ENCODE peak calls at places on chromosome 1, in seven cellular contexts. L is A549, I is K562, E is upper lobe of left lung, K is right lobe of liver, R is HepG2, O is heart left ventricle. F is an unnamed sample.

GRCh38 chr1:32247983-32248889 is 1.2 kb downstream of the FAM167B start:
- ATAC-seq in L (peak; percentile 90), R (peak; percentile 71), I (peak; percentile 93), E (peak; percentile 86), K (peak; percentile 55), O (peak; percentile 56), F (peak; percentile 66)

GRCh38 chr1:118618618-118619340 is 369.4 kb downstream of the TBX15 start:
- ATAC-seq in L (no peak), O (no peak), I (no peak), R (no peak), E (no peak), K (no peak), F (no peak)

GRCh38 chr1:26099780-26100179 is 11.8 kb upstream of the PDIK1L start:
- ATAC-seq in R (no peak), L (no peak), I (no peak), O (no peak), K (no peak), E (no peak), F (no peak)

GRCh38 chr1:31444725-31445448 is 31.9 kb downstream of the SERINC2 start:
- ATAC-seq in R (peak; percentile 68), O (no peak), I (no peak), E (no peak), K (peak; percentile 69), L (peak; percentile 83), F (no peak)

GRCh38 chr1:100942304-100943046 is 46.6 kb downstream of the SLC30A7 start:
- ATAC-seq in L (no peak), E (no peak), K (no peak), I (no peak), R (no peak), O (no peak), F (no peak)

GRCh38 chr1:11524465-11525150 is 45.7 kb downstream of the DISP3 start:
- ATAC-seq in R (no peak), O (no peak), I (no peak), L (no peak), K (no peak), E (no peak), F (no peak)

GRCh38 chr1:183368213-183369108 is 49.7 kb downstream of the NMNAT2 start:
- ATAC-seq in L (no peak), E (no peak), K (no peak), R (peak; percentile 58), I (peak; percentile 71), O (no peak), F (no peak)

GRCh38 chr1:8456991-8457390 is 139.1 kb downstream of the SLC45A1 start:
- ATAC-seq in R (no peak), L (no peak), I (no peak), K (no peak), O (no peak), E (no peak), F (no peak)

GRCh38 chr1:151418048-151418447 is 18.7 kb downstream of the PSMB4 start:
- ATAC-seq in K (no peak), I (no peak), R (no peak), E (no peak), O (no peak), L (no peak), F (no peak)

GRCh38 chr1:119882172-119883029 is 13.9 kb downstream of the ADAM30 start:
- ATAC-seq in E (peak; percentile 44), L (no peak), O (no peak), K (no peak), I (no peak), R (no peak), F (no peak)

GRCh38 chr1:208808301-208808700 is 564.1 kb upstream of the PLXNA2 start:
- ATAC-seq in R (no peak), I (no peak), K (no peak), E (no peak), O (no peak), L (no peak), F (no peak)

GRCh38 chr1:107110346-107110745 is 30.5 kb upstream of the NTNG1 start:
- ATAC-seq in E (no peak), R (no peak), O (no peak), K (no peak), L (no peak), I (no peak), F (no peak)

GRCh38 chr1:228374711-228375577 is 31.7 kb downstream of the TRIM11 start:
- ATAC-seq in K (peak; percentile 32), L (no peak), I (no peak), O (peak; percentile 72), E (peak; percentile 57), R (no peak), F (peak; percentile 85)

GRCh38 chr1:72009756-72010441 is 272.4 kb downstream of the NEGR1 start:
- ATAC-seq in O (no peak), I (no peak), L (no peak), K (no peak), R (no peak), E (no peak), F (no peak)

GRCh38 chr1:22104865-22105437 is 37.9 kb downstream of the WNT4 start:
- ATAC-seq in O (no peak), K (no peak), E (no peak), L (no peak), R (no peak), I (no peak), F (no peak)

GRCh38 chr1:56816264-56816663 is 2.9 kb downstream of the FYB2 start:
- ATAC-seq in K (no peak), L (no peak), E (no peak), R (no peak), I (no peak), O (no peak), F (no peak)

GRCh38 chr1:47709302-47710074 is 271.6 kb downstream of the FOXD2 start:
- ATAC-seq in I (peak; percentile 35), O (peak; percentile 25), K (peak; percentile 23), R (peak; percentile 84), L (peak; percentile 85), E (peak; percentile 44), F (peak; percentile 17)

GRCh38 chr1:50508040-50508586 is 84.9 kb upstream of the DMRTA2 start:
- ATAC-seq in I (no peak), O (no peak), R (no peak), L (no peak), K (no peak), E (no peak), F (no peak)

GRCh38 chr1:244862699-244863490 is 1.4 kb downstream of the HNRNPU start:
- ATAC-seq in I (peak; percentile 78), K (peak; percentile 69), R (peak; percentile 72), L (peak; percentile 64), O (peak; percentile 90), E (peak; percentile 89), F (peak; percentile 87)
- TF ChIP-seq POLR2A in I (peak; percentile 50), K (peak; percentile 82), R (peak; percentile 54), L (no peak), O (peak; percentile 36), E (peak; percentile 87), F (peak; percentile 53)

DNA sequence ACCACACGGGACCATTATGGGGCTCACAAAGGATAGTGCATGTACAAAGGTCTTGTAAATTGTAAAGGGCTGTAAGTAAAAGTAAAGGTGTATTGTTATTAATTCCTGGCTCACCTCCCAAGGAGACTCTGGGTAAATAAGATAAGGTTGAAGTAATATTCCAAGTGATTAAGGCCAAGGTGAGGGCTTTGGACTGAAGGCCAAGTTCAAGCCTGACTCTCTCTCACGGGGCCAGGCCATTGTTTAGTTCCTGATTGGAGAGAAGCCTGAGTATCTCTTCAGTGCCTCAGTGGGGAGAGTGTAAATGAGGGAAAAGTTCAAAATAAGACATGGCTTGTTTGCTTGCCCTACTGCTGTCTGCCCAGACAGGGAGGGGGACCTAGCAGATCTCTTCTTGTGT is 19.5 kb upstream of the ZFYVE9 start:
- ATAC-seq in I (peak; percentile 21), L (no peak), O (no peak), K (no peak), R (no peak), E (no peak), F (no peak)
- TF ChIP-seq POLR2A in I (no peak), L (no peak), O (no peak), K (no peak), R (no peak), E (no peak), F (no peak)

GRCh38 chr1:234611799-234612351 is 1.9 kb upstream of the IRF2BP2 start:
- ATAC-seq in I (no peak), L (no peak), R (peak; percentile 27), E (no peak), K (peak; percentile 13), O (no peak), F (no peak)

GRCh38 chr1:234611153-234611798 is 1.3 kb upstream of the IRF2BP2 start:
- ATAC-seq in R (peak; percentile 61), I (no peak), L (peak; percentile 31), E (peak; percentile 47), O (peak; percentile 30), K (peak; percentile 28), F (peak; percentile 14)

GRCh38 chr1:234610061-234610581 is at the start of gene IRF2BP2:
- ATAC-seq in O (peak; percentile 49), L (peak; percentile 21), K (peak; percentile 21), E (peak; percentile 65), I (peak; percentile 21), R (peak; percentile 3), F (peak; percentile 48)

GRCh38 chr1:234609528-234610042 is 393 bp downstream of the IRF2BP2 start:
- ATAC-seq in R (no peak), O (no peak), E (no peak), I (no peak), K (no peak), L (no peak), F (no peak)

GRCh38 chr1:234610582-234611152 is 689 bp upstream of the IRF2BP2 start:
- ATAC-seq in L (peak; percentile 42), K (peak; percentile 46), I (peak; percentile 3), O (peak; percentile 85), E (peak; percentile 89), R (peak; percentile 56), F (peak; percentile 83)
- TF ChIP-seq POLR2A in L (peak; percentile 97), K (peak; percentile 100), I (peak; percentile 51), O (peak; percentile 99), E (peak; percentile 100), R (peak; percentile 82), F (peak; percentile 99)

GRCh38 chr1:35568975-35569395 is 4.1 kb upstream of the TFAP2E start:
- ATAC-seq in I (peak; percentile 86), O (peak; percentile 52), R (peak; percentile 62), L (peak; percentile 63), E (peak; percentile 78), K (peak; percentile 91), F (peak; percentile 54)
- TF ChIP-seq POLR2A in I (no peak), O (no peak), R (no peak), L (no peak), E (no peak), K (no peak), F (no peak)

GRCh38 chr1:103905363-103905762 is 155.7 kb downstream of the AMY1C start:
- ATAC-seq in L (no peak), I (no peak), K (no peak), R (no peak), E (no peak), O (no peak), F (no peak)
- TF ChIP-seq POLR2A in L (no peak), I (no peak), K (no peak), R (no peak), E (no peak), O (no peak), F (no peak)